ENCODE peak calls at places on chromosomes 16 and 17, in four cellular contexts. One of them, this sample, is unnamed.

GRCh38 chr16:16052916-16053315 is 103.5 kb downstream of the ABCC1 start:
- DNase-seq in Caki2: no peak
- DNase-seq in DMS79 treated with DMSO at 0.1 percent for 48 hours: no peak
- DNase-seq in foreskin melanocyte: no peak
- DNase-seq in this sample: no peak

GRCh38 chr16:53991181-53992056 is 287.5 kb downstream of the FTO start:
- DNase-seq in Caki2: peak
- DNase-seq in DMS79 treated with DMSO at 0.1 percent for 48 hours: peak
- DNase-seq in foreskin melanocyte: no peak
- DNase-seq in this sample: no peak

GRCh38 chr17:55442462-55442861 is 20.8 kb upstream of the MMD start:
- DNase-seq in Caki2: no peak
- DNase-seq in DMS79 treated with DMSO at 0.1 percent for 48 hours: no peak
- DNase-seq in foreskin melanocyte: no peak
- DNase-seq in this sample: no peak

GRCh38 chr17:37493249-37494027 is 3.7 kb downstream of the DUSP14 start:
- DNase-seq in Caki2: peak
- DNase-seq in DMS79 treated with DMSO at 0.1 percent for 48 hours: no peak
- DNase-seq in foreskin melanocyte: peak
- DNase-seq in this sample: no peak

GRCh38 chr17:76004750-76005262 is 4.2 kb downstream of the CDK3 start:
- DNase-seq in Caki2: peak
- DNase-seq in DMS79 treated with DMSO at 0.1 percent for 48 hours: no peak
- DNase-seq in foreskin melanocyte: no peak
- DNase-seq in this sample: no peak

GRCh38 chr17:44361292-44362055 is 2.2 kb downstream of the FAM171A2 start:
- DNase-seq in Caki2: no peak
- DNase-seq in DMS79 treated with DMSO at 0.1 percent for 48 hours: no peak
- DNase-seq in foreskin melanocyte: no peak
- DNase-seq in this sample: no peak

GRCh38 chr17:4375039-4375748 is 8.7 kb upstream of the UBE2G1 start:
- DNase-seq in Caki2: no peak
- DNase-seq in DMS79 treated with DMSO at 0.1 percent for 48 hours: no peak
- DNase-seq in foreskin melanocyte: no peak
- DNase-seq in this sample: no peak

GRCh38 chr16:83810906-83811305 is 3.1 kb downstream of the HSBP1 start:
- DNase-seq in Caki2: no peak
- DNase-seq in DMS79 treated with DMSO at 0.1 percent for 48 hours: no peak
- DNase-seq in foreskin melanocyte: no peak
- DNase-seq in this sample: no peak

GRCh38 chr17:9215465-9215864 is 194.2 kb downstream of the NTN1 start:
- DNase-seq in Caki2: no peak
- DNase-seq in DMS79 treated with DMSO at 0.1 percent for 48 hours: no peak
- DNase-seq in foreskin melanocyte: no peak
- DNase-seq in this sample: no peak

GRCh38 chr16:87207509-87207908 is 109.7 kb downstream of the C16orf95 start:
- DNase-seq in Caki2: no peak
- DNase-seq in DMS79 treated with DMSO at 0.1 percent for 48 hours: no peak
- DNase-seq in foreskin melanocyte: no peak
- DNase-seq in this sample: no peak

GRCh38 chr16:12417051-12417818 is 386.5 kb downstream of the CPPED1 start:
- DNase-seq in Caki2: no peak
- DNase-seq in DMS79 treated with DMSO at 0.1 percent for 48 hours: no peak
- DNase-seq in foreskin melanocyte: peak
- DNase-seq in this sample: no peak

GRCh38 chr17:55177159-55177913 is 87.4 kb upstream of the HLF start:
- DNase-seq in Caki2: no peak
- DNase-seq in DMS79 treated with DMSO at 0.1 percent for 48 hours: no peak
- DNase-seq in foreskin melanocyte: peak
- DNase-seq in this sample: no peak

GRCh38 chr17:929547-929946 is 50.0 kb downstream of the NXN start:
- DNase-seq in Caki2: no peak
- DNase-seq in DMS79 treated with DMSO at 0.1 percent for 48 hours: no peak
- DNase-seq in foreskin melanocyte: no peak
- DNase-seq in this sample: no peak

GRCh38 chr16:57530104-57530522 is 6.3 kb downstream of the CCDC102A start:
- DNase-seq in Caki2: no peak
- DNase-seq in DMS79 treated with DMSO at 0.1 percent for 48 hours: no peak
- DNase-seq in foreskin melanocyte: peak
- DNase-seq in this sample: no peak